ENCODE peak calls at places on chromosomes 11 and 22, in seven cellular contexts. D, K, X, I, P, W and R are unnamed samples.

GRCh38 chr11:47641585-47642098 is 717 bp downstream of the MTCH2 start:
- DNase-seq in D (no peak), K (no peak), X (no peak), I (peak; percentile 24), P (no peak), W (no peak), R (no peak)

GRCh38 chr11:27331984-27332383 is 31.0 kb downstream of the CCDC34 start:
- DNase-seq in D (no peak), K (peak; percentile 65), X (no peak), I (no peak), P (no peak), W (no peak), R (no peak)

GRCh38 chr22:36245805-36246356 is 6.6 kb upstream of the APOL2 start:
- DNase-seq in D (no peak), K (no peak), X (no peak), I (no peak), P (no peak), W (peak; percentile 18), R (no peak)

GRCh38 chr11:131609317-131609716 is 238.9 kb downstream of the NTM start:
- DNase-seq in D (no peak), K (peak; percentile 46), X (no peak), I (no peak), P (no peak), W (no peak), R (no peak)

GRCh38 chr11:3154001-3154599 is 11.0 kb downstream of the OSBPL5 start:
- DNase-seq in D (no peak), K (no peak), X (no peak), I (no peak), P (no peak), W (no peak), R (no peak)

GRCh38 chr11:95788921-95789505 is 569 bp downstream of the FAM76B start:
- DNase-seq in D (no peak), K (peak; percentile 43), X (no peak), I (peak; percentile 80), P (no peak), W (peak; percentile 82), R (peak; percentile 59)

GRCh38 chr22:46292727-46293126 is 3.9 kb upstream of the GTSE1 start:
- DNase-seq in D (no peak), K (no peak), X (no peak), I (no peak), P (no peak), W (no peak), R (no peak)

GRCh38 chr11:128351168-128351567 is 236.2 kb downstream of the ETS1 start:
- DNase-seq in D (no peak), K (no peak), X (no peak), I (no peak), P (no peak), W (no peak), R (no peak)

GRCh38 chr11:74341926-74342325 is 30.5 kb upstream of the P4HA3 start:
- DNase-seq in D (no peak), K (no peak), X (no peak), I (no peak), P (no peak), W (no peak), R (no peak)

GRCh38 chr11:13008625-13009475 is at the start of gene RASSF10:
- DNase-seq in D (no peak), K (no peak), X (peak; percentile 23), I (peak; percentile 94), P (peak; percentile 93), W (peak; percentile 98), R (peak; percentile 53)

GRCh38 chr11:70594031-70594430 is 195.7 kb downstream of the CTTN start:
- DNase-seq in D (no peak), K (no peak), X (no peak), I (no peak), P (no peak), W (no peak), R (no peak)

GRCh38 chr11:31804439-31805036 is 6.6 kb downstream of the PAX6 start:
- DNase-seq in D (no peak), K (no peak), X (no peak), I (peak; percentile 66), P (no peak), W (peak; percentile 76), R (no peak)

GRCh38 chr11:44497995-44498394 is 67.5 kb upstream of the CD82 start:
- DNase-seq in D (no peak), K (no peak), X (no peak), I (no peak), P (no peak), W (no peak), R (no peak)

GRCh38 chr11:45092901-45093760 is 53.3 kb upstream of the PRDM11 start:
- DNase-seq in D (peak; percentile 56), K (peak; percentile 85), X (no peak), I (no peak), P (no peak), W (peak; percentile 38), R (peak; percentile 10)

GRCh38 chr11:111526501-111526900 is 11.9 kb downstream of the HOATZ start:
- DNase-seq in D (no peak), K (peak; percentile 93), X (no peak), I (no peak), P (no peak), W (no peak), R (no peak)

GRCh38 chr11:118643995-118644345 is 35.5 kb downstream of the TREH start:
- DNase-seq in D (no peak), K (no peak), X (no peak), I (no peak), P (no peak), W (no peak), R (no peak)

DNA sequence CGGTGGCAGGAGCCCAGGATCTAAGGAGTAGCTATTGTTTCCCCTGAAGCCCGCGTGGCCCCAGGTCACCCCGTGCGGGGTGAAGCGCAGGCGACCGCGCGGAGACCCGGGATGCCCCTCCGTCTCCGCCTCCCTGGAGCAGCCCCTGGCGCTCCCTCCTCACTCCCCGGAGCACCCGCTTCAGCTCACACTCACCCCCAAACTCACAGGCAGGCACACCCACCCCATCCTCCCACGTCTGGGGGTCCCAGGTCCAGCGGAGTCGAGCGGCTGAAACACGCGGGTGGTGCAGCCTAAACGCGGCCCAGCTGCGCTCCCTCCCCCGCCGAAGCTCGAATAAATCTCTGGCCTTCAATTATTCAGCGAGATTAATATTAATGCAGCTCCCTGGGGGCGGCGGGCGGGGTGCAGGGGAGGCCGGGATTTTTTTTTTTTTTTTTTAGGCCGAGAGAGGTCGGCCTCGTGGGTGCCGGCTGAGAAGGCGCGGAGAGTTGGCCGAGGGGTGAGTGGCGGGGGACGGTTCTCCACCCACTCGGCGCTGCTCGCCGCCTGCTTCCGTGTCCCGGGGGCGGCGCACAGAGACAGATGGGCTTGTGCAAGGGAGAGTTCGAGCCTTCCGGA is 465 bp upstream of the SLC1A2 start:
- DNase-seq in D (no peak), K (no peak), X (no peak), I (peak; percentile 29), P (no peak), W (peak; percentile 52), R (peak; percentile 78)
- H3K4me3 ChIP-seq in D (peak overlapping the region; percentile 60), K (peak overlapping the region; percentile 48), X (peak overlapping the region; percentile 29), I (peak overlapping the region; percentile 75), P (peak overlapping the region; percentile 26), W (peak overlapping the region; percentile 81), R (peak overlapping the region; percentile 90)

GRCh38 chr22:31038686-31039085 is 42.4 kb upstream of the SMTN start:
- DNase-seq in D (no peak), K (no peak), X (no peak), I (no peak), P (no peak), W (no peak), R (no peak)

GRCh38 chr22:31044262-31044861 is 36.8 kb upstream of the SMTN start:
- DNase-seq in D (no peak), K (peak; percentile 74), X (peak; percentile 81), I (no peak), P (peak; percentile 31), W (peak; percentile 61), R (no peak)

GRCh38 chr22:31039393-31039792 is 41.7 kb upstream of the SMTN start:
- DNase-seq in D (no peak), K (peak; percentile 80), X (peak; percentile 73), I (no peak), P (no peak), W (no peak), R (no peak)

GRCh38 chr22:31036671-31037550 is 44.2 kb upstream of the SMTN start:
- DNase-seq in D (no peak), K (peak; percentile 53), X (no peak), I (no peak), P (peak; percentile 36), W (no peak), R (no peak)

GRCh38 chr22:31040542-31041398 is 40.3 kb upstream of the SMTN start:
- DNase-seq in D (no peak), K (no peak), X (peak; percentile 39), I (no peak), P (no peak), W (no peak), R (no peak)
- H3K27ac ChIP-seq in D (no peak overlapping the region), K (no peak overlapping the region), X (no peak overlapping the region), I (no peak overlapping the region), P (peak overlapping the region; percentile 60), W (no peak overlapping the region), R (no peak overlapping the region)

DNA sequence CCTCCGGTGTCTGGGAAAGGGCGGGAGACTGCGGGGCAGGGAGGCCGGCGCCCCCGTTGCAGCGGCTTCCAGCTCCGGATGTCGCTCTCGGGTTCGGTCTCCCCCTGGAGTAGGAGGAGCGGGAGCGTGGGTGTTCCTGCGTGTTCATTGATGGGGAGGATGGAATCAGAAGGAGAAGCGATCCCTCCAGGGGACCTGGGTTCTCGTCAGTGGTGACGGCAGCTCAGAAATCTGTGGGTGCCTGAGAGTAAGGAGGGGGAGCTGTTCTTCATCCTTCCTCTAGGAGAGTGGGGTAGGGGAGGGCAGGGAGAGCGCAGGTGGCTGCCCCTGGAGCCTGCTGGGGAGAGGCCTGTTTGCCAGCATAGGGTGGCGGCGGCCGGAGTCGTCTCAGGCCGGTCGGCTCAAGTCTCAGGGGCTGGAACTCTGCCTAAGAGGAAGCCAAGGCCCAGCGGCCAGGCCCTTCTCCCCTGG is 1.1 kb downstream of the UBASH3B start:
- DNase-seq in D (peak; percentile 80), K (peak; percentile 56), X (peak; percentile 29), I (peak; percentile 70), P (peak; percentile 30), W (peak; percentile 85), R (peak; percentile 9)
- TF ChIP-seq CTCF in D (no peak), K (peak; percentile 2), X (no peak), I (no peak), P (no peak), W (peak; percentile 46), R (no peak)

GRCh38 chr11:5631969-5632635 is 7.3 kb downstream of the TRIM34 start:
- DNase-seq in D (no peak), K (no peak), X (no peak), I (no peak), P (no peak), W (no peak), R (no peak)
- H3K4me3 ChIP-seq in D (no peak overlapping the region), K (no peak overlapping the region), X (no peak overlapping the region), I (no peak overlapping the region), P (no peak overlapping the region), W (no peak overlapping the region), R (no peak overlapping the region)

GRCh38 chr22:41826430-41827383 is 6.2 kb upstream of the SREBF2 start:
- DNase-seq in D (no peak), K (no peak), X (no peak), I (no peak), P (peak; percentile 57), W (no peak), R (no peak)
- H3K27ac ChIP-seq in D (no peak overlapping the region), K (no peak overlapping the region), X (no peak overlapping the region), I (no peak overlapping the region), P (peak overlapping the region; percentile 10), W (peak overlapping the region; percentile 58), R (no peak overlapping the region)

GRCh38 chr22:30636226-30637077 is 871 bp downstream of the SLC35E4 start:
- DNase-seq in D (no peak), K (no peak), X (peak; percentile 50), I (peak; percentile 14), P (peak; percentile 46), W (peak; percentile 70), R (no peak)
- TF ChIP-seq CTCF in D (no peak), K (no peak), X (no peak), I (no peak), P (no peak), W (no peak), R (no peak)